ENCODE peak calls at places on chromosomes 13 and 19, in nine cellular contexts. V, W, D, J, L, K, C, G and U are unnamed samples. For H3K4me1, the result is how much of the 10 kb centered on the place peaks cover.

GRCh38 chr19:8505680-8506401 is 3.4 kb upstream of the PRAM1 start:
- DNase-seq in K (peak), V (peak), C (peak), G (peak), J (peak), W (no peak), L (peak), D (peak), U (peak)

GRCh38 chr13:110350509-110350908 is 43.4 kb downstream of the COL4A2 start:
- DNase-seq in V (no peak), K (no peak), J (peak), G (no peak), D (no peak), W (no peak), C (no peak), L (no peak), U (no peak)

GRCh38 chr13:39483326-39483725 is 119.7 kb downstream of the LHFPL6 start:
- DNase-seq in K (peak), J (no peak), D (no peak), G (no peak), C (no peak), V (no peak), L (no peak), W (no peak), U (no peak)

GRCh38 chr19:48975947-48976847 is 11.1 kb downstream of the FTL start:
- DNase-seq in L (peak), C (no peak), G (no peak), K (peak), W (no peak), D (peak), J (peak), V (no peak), U (no peak)

GRCh38 chr19:47037766-47038165 is 10.7 kb downstream of the TMEM160 start:
- DNase-seq in C (no peak), J (no peak), D (no peak), L (no peak), G (no peak), K (no peak), V (no peak), W (no peak), U (no peak)

GRCh38 chr19:7328647-7329046 is 20.1 kb upstream of the ARHGEF18 start:
- DNase-seq in J (no peak), K (no peak), V (no peak), D (peak), C (no peak), L (no peak), G (no peak), W (no peak), U (peak)

GRCh38 chr19:52987221-52987620 is 24.5 kb upstream of the ZNF816 start:
- DNase-seq in D (no peak), C (no peak), K (no peak), J (no peak), V (no peak), W (no peak), L (no peak), G (no peak), U (no peak)

GRCh38 chr13:75256922-75257321 is 225.0 kb downstream of the TBC1D4 start:
- DNase-seq in D (no peak), W (no peak), V (no peak), C (no peak), J (no peak), G (no peak), L (no peak), K (no peak), U (no peak)

GRCh38 chr13:49020940-49021548 is 45.3 kb downstream of the FNDC3A start:
- DNase-seq in D (peak), L (no peak), G (no peak), C (no peak), J (no peak), V (no peak), K (no peak), W (no peak), U (no peak)

GRCh38 chr13:30071890-30072817 is 221.7 kb upstream of the UBL3 start:
- DNase-seq in J (no peak), V (no peak), D (no peak), G (no peak), K (peak), C (no peak), L (no peak), W (no peak), U (no peak)

GRCh38 chr19:47086280-47086679 is 27.3 kb downstream of the ZC3H4 start:
- DNase-seq in D (no peak), L (no peak), V (no peak), G (no peak), K (no peak), C (no peak), J (no peak), W (no peak), U (no peak)

GRCh38 chr19:36079389-36079788 is 24.7 kb downstream of the WDR62 start:
- DNase-seq in J (no peak), V (no peak), L (no peak), G (no peak), D (no peak), W (no peak), K (no peak), C (no peak), U (no peak)

DNA sequence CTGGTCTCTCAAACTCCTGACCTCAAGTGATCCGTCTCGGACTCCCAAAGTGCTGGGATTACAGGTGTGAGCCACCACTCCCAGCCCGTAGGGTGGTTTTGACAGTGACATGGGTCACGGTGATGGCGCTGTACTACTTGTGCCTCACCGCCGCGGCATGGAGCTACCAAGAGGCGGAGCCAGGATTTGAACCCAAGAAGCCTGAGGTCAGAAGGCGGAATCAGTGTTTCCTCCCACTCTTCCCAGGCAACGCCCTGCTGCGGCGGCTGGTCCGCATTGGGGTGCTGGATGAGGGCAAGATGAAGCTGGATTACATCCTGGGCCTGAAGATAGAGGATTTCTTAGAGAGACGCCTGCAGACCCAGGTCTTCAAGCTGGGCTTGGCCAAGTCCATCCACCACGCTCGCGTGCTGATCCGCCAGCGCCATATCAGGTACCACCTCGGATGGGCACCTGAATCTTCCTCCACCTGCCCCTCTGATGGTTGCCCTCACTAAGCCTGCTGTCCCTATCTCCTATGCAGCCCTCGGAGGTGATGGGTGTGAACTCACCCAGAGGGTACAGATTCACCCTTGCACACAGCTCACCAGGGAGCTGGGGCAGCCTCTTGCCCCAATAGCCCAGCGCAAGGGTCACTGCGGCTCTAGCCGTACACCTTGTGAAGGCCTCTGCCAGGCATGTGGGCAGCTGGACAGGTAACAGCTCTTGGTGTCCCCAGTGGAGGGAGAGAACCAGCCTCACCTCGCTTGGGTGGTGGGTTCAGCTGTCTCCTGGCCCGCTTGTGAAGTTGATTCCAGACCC is 5.6 kb downstream of the RPS9 start:
- DNase-seq in L (no peak), J (no peak), V (no peak), K (no peak), W (no peak), C (peak), D (peak), G (no peak), U (peak)
- H3K4me1 ChIP-seq in L (half or more), J (half or more), V (half or more), K (under half), W (under half), C (half or more), D (under half), G (half or more), U (under half)

DNA sequence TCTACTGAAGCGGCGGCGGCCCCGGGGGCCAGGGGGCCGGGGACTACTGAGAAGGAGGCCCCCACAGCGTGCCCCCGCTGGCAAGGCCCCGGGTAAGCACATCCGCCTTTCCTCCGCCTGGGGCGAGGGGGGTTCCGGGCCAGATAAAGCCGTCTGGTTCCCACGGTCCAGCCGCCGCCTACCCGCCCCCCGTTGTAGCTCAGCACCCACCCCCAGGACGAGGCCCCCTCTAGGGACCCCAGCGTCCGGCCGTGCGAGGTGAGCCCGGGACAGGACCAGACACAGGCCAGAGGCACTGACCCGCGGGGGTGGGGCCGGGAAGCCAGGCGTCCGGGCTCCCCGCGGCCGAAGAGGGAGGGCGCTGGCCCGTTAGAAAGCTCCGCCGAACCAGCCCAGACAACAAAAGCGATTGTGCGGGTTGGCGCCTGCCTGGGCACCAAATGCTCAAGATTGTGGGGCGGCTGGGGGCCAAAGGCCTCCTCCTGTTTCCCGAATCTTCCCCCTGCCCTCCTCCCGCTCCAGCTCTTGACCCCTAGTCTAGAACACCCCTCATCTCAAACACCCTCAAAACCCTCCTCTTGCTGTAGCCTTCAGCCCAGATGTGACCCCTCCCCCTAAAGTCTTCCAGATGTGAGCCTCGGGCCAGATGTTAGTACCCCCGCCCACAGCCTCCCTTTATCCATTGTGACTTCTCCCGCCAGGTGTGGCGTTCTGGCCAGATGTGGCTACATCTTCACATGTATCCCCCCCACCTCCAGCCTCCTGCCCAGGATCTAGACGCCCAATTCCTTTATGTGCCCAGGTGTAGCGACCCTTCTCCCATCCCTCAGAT is 867 bp upstream of the LTBP4 start:
- DNase-seq in K (no peak), D (no peak), V (peak), C (peak), J (no peak), L (no peak), W (no peak), G (peak), U (no peak)
- H3K27ac ChIP-seq in K (no peak), D (no peak), V (peak), C (peak), J (no peak), L (peak), W (peak), G (peak), U (peak)

GRCh38 chr19:10243606-10244005 is 8.4 kb upstream of the MRPL4 start:
- DNase-seq in V (no peak), L (no peak), K (no peak), G (no peak), D (no peak), J (no peak), W (no peak), C (no peak), U (no peak)

GRCh38 chr19:10235003-10235402 is 3.9 kb upstream of the S1PR2 start:
- DNase-seq in G (no peak), D (no peak), K (no peak), C (no peak), L (no peak), W (no peak), J (no peak), V (no peak), U (no peak)

GRCh38 chr19:10233946-10234345 is 2.8 kb upstream of the S1PR2 start:
- DNase-seq in K (no peak), W (no peak), L (no peak), G (no peak), C (no peak), D (peak), V (no peak), J (no peak), U (no peak)

GRCh38 chr19:10238172-10238783 is 7.1 kb upstream of the S1PR2 start:
- DNase-seq in K (no peak), C (peak), W (no peak), L (no peak), V (peak), G (peak), D (peak), J (no peak), U (no peak)

DNA sequence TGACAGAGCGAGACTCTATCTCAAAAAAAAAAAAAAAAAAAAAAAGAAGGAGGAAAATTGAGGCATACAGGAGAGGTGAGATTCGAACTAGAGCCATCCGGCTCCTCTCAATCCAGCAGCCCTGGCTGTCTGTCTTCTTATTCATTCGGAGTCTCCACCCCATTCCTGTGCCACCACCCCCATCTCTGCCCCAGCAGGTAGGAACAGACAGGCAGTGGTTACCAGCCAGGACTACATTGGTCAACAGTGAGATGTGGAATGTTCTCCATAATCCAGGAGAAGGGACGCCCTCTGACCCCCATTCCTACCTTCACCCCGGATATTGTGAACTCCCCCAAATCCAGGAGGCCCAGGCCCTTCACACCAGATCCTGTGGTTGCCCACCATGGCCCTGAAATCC is 6.6 kb upstream of the S1PR2 start:
- DNase-seq in C (no peak), D (no peak), W (no peak), G (no peak), L (no peak), K (no peak), J (no peak), V (no peak), U (no peak)
- H3K4me1 ChIP-seq in C (under half), D (half or more), W (under half), G (under half), L (under half), K (under half), J (under half), V (under half), U (under half)

GRCh38 chr19:54905411-54905810 is 537 bp upstream of the NCR1 start:
- DNase-seq in G (no peak), C (no peak), W (no peak), K (no peak), D (no peak), J (no peak), L (no peak), V (no peak), U (no peak)
- H3K27ac ChIP-seq in G (no peak), C (no peak), W (no peak), K (peak), D (no peak), J (no peak), L (no peak), V (no peak), U (no peak)

GRCh38 chr19:15251749-15252397 is 19.6 kb upstream of the EPHX3 start:
- DNase-seq in D (no peak), C (peak), L (peak), G (peak), J (peak), W (no peak), K (peak), V (peak), U (peak)

GRCh38 chr19:15250635-15250993 is 18.4 kb upstream of the EPHX3 start:
- DNase-seq in G (no peak), W (no peak), V (no peak), K (no peak), D (no peak), J (no peak), L (no peak), C (no peak), U (no peak)

GRCh38 chr19:15252398-15253018 is 20.3 kb upstream of the EPHX3 start:
- DNase-seq in V (no peak), L (no peak), W (no peak), K (no peak), G (no peak), C (no peak), D (peak), J (no peak), U (peak)

GRCh38 chr19:15249912-15250634 is 17.8 kb upstream of the EPHX3 start:
- DNase-seq in C (no peak), G (peak), J (no peak), D (no peak), V (peak), K (peak), W (no peak), L (peak), U (peak)

DNA sequence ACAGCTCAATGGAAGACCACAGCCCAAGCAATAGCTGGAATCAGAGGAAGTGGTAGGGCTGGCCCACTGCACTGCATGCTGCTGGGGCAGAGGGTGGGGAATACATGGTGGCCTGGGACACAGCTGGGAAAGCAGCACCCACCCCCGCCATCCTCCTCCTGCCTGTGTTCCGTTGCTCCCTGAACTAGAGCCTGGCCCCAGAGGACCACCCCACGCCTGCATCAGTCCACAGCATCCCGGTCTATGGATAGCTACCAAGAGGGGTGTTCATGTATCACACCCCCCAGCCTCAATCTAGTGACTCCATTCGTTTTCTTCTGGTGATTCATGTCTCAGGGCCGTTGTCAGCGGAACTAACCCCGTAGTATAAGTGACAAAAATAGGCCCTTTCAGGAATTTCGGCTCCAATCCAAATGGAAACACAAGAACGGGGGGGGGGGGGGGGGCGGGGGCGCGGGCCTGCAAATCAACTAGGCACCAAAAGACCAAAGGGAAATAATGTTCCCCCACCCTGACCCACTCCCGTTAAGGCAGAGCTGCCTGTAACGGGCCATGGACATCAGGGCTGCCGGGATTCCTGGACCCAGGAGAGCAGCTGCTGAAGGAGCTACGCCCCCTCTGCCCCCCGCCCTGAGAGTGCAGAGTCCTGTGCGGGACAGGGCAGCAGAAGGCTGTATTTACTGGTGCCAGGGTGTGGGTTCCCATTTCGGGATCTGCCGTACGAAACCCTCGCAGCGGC is 18.9 kb upstream of the EPHX3 start:
- DNase-seq in L (no peak), V (peak), W (no peak), D (no peak), C (no peak), J (no peak), G (peak), K (peak), U (peak)
- H3K4me1 ChIP-seq in L (half or more), V (half or more), W (under half), D (under half), C (half or more), J (under half), G (half or more), K (under half), U (under half)